ENCODE peak calls at places on chromosomes 5 and 9, in seven cellular contexts. W is Right ventricle myocardium inferior; L is foreskin keratinocyte; J is sciatic nerve; D is activated T-cell treated with anti-CD3 and anti-CD28 coated beads, Interleukin-2, amount 50 U/mL, for 48 hours; V is HT-29; Y is GM18507. O is an unnamed sample.

GRCh38 chr9:36873247-36873875 is 160.7 kb downstream of the PAX5 start:
- DNase-seq in V (peak; percentile 72), J (peak; percentile 74), L (no peak), W (no peak), D (peak; percentile 82), Y (peak; percentile 66), O (peak; percentile 79)

GRCh38 chr5:164377746-164378145 is 872.3 kb downstream of the MAT2B start:
- DNase-seq in W (no peak), V (no peak), Y (no peak), L (no peak), D (no peak), J (no peak), O (no peak)

GRCh38 chr9:93134018-93134739 is at the start of gene NINJ1:
- DNase-seq in W (peak; percentile 92), Y (peak; percentile 64), J (peak; percentile 86), L (peak; percentile 49), V (peak; percentile 57), D (peak; percentile 93), O (peak; percentile 91)

GRCh38 chr9:37062331-37062730 is 28.3 kb upstream of the PAX5 start:
- DNase-seq in L (no peak), D (no peak), J (no peak), V (no peak), W (no peak), Y (no peak), O (no peak)

GRCh38 chr9:137829260-137829996 is 48.2 kb upstream of the CACNA1B start:
- DNase-seq in L (no peak), W (no peak), J (peak; percentile 50), Y (no peak), D (no peak), V (no peak), O (no peak)

GRCh38 chr5:124401247-124402143 is 344.9 kb downstream of the ZNF608 start:
- DNase-seq in V (no peak), L (no peak), D (no peak), W (no peak), J (no peak), Y (no peak), O (no peak)

GRCh38 chr9:126844085-126844484 is 16.4 kb upstream of the ZBTB34 start:
- DNase-seq in V (no peak), L (peak; percentile 31), W (no peak), D (no peak), Y (no peak), J (no peak), O (no peak)

GRCh38 chr5:142151436-142152382 is 43.1 kb downstream of the NDFIP1 start:
- DNase-seq in D (peak; percentile 48), V (peak; percentile 86), J (no peak), W (no peak), Y (peak; percentile 14), L (no peak), O (no peak)

GRCh38 chr5:124480022-124480421 is 266.4 kb downstream of the ZNF608 start:
- DNase-seq in W (no peak), V (no peak), D (no peak), J (no peak), L (no peak), Y (no peak), O (no peak)

GRCh38 chr5:79416499-79416898 is 97.4 kb downstream of the HOMER1 start:
- DNase-seq in L (no peak), W (no peak), V (no peak), Y (peak; percentile 18), J (no peak), D (no peak), O (no peak)

GRCh38 chr5:122611401-122611800 is 163.5 kb upstream of the SNX2 start:
- DNase-seq in W (no peak), J (no peak), Y (no peak), L (no peak), V (no peak), D (no peak), O (no peak)

GRCh38 chr9:86126998-86127972 is 27.9 kb upstream of the GOLM1 start:
- DNase-seq in V (peak; percentile 95), W (peak; percentile 71), Y (no peak), J (peak; percentile 68), L (peak; percentile 48), D (no peak), O (peak; percentile 93)

GRCh38 chr5:151671979-151672378 is 14.7 kb downstream of the SPARC start:
- DNase-seq in V (no peak), Y (no peak), W (no peak), D (no peak), L (no peak), J (no peak), O (no peak)

GRCh38 chr9:20805766-20806165 is 121.7 kb downstream of the FOCAD start:
- DNase-seq in Y (no peak), J (no peak), V (no peak), W (no peak), L (no peak), D (no peak), O (no peak)

GRCh38 chr9:33510264-33511183 is 13.5 kb upstream of the ANKRD18B start:
- DNase-seq in D (peak; percentile 70), V (no peak), J (peak; percentile 76), L (no peak), Y (no peak), W (peak; percentile 85), O (peak; percentile 86)

GRCh38 chr5:32630867-32631491 is 45.6 kb downstream of the SUB1 start:
- DNase-seq in J (no peak), W (no peak), Y (no peak), D (no peak), V (no peak), L (no peak), O (no peak)

O was measured in kidney.